ENCODE peak calls at places on chromosomes 13 and 19, in nine cellular contexts. R is HCT116, D is PC-3, C is OCI-LY7, I is MM.1S, G is neural progenitor cell, A is GM23338, L is hepatocyte, Y is SK-N-SH. K is an unnamed sample. For H3K4me1, the result is how much of the 10 kb centered on the place peaks cover.

GRCh38 chr19:18931316-18932162 is 9.5 kb downstream of the HOMER3 start:
- DNase-seq in I (no peak), L (peak), G (no peak), R (no peak), Y (no peak), A (no peak), C (no peak), D (no peak), K (no peak)

GRCh38 chr13:46553886-46554855 is 1.2 kb downstream of the LRCH1 start:
- DNase-seq in I (peak), D (peak), Y (peak), L (peak), R (peak), C (peak), G (peak), A (peak), K (peak)

GRCh38 chr19:2992958-2993357 is 15.6 kb downstream of the TLE6 start:
- DNase-seq in A (no peak), G (peak), D (no peak), Y (no peak), R (no peak), C (no peak), I (no peak), L (no peak), K (no peak)

GRCh38 chr13:45207319-45207718 is 6.5 kb upstream of the KCTD4 start:
- DNase-seq in Y (no peak), R (no peak), C (no peak), A (no peak), G (no peak), D (no peak), L (no peak), I (no peak), K (no peak)

GRCh38 chr13:28475916-28476725 is 18.8 kb downstream of the FLT1 start:
- DNase-seq in D (peak), C (no peak), G (no peak), Y (no peak), A (no peak), L (peak), R (peak), I (no peak), K (peak)

GRCh38 chr19:13024958-13025653 is 29.8 kb downstream of the NFIX start:
- DNase-seq in Y (no peak), G (peak), I (no peak), A (peak), R (no peak), C (no peak), L (no peak), D (peak), K (peak)

GRCh38 chr13:100601716-100602115 is 13.1 kb upstream of the GGACT start:
- DNase-seq in G (no peak), Y (no peak), C (no peak), A (no peak), R (no peak), L (no peak), D (no peak), I (no peak), K (no peak)

GRCh38 chr19:6097911-6098310 is 12.4 kb downstream of the RFX2 start:
- DNase-seq in A (no peak), Y (no peak), R (no peak), G (no peak), D (no peak), L (no peak), I (no peak), C (no peak), K (peak)

GRCh38 chr19:44748426-44749254 is at the start of gene BCL3:
- DNase-seq in L (peak), A (peak), C (peak), D (peak), Y (peak), G (peak), R (no peak), I (peak), K (peak)

GRCh38 chr13:34044660-34045080 is 226.7 kb downstream of the RFC3 start:
- DNase-seq in Y (no peak), R (peak), I (no peak), A (no peak), G (no peak), L (no peak), C (no peak), D (peak), K (peak)

GRCh38 chr13:110348751-110349150 is 41.7 kb downstream of the COL4A2 start:
- DNase-seq in Y (no peak), L (no peak), I (no peak), G (no peak), C (no peak), R (no peak), D (no peak), A (no peak), K (no peak)

GRCh38 chr13:103325675-103326074 is 259.5 kb upstream of the SLC10A2 start:
- DNase-seq in L (no peak), Y (no peak), A (peak), R (no peak), C (no peak), G (peak), D (no peak), I (no peak), K (no peak)

GRCh38 chr13:70385852-70386251 is 277.6 kb upstream of the KLHL1 start:
- DNase-seq in C (no peak), L (no peak), D (no peak), A (no peak), I (no peak), G (no peak), R (no peak), Y (no peak), K (no peak)

GRCh38 chr19:58326501-58326913 is 287 bp upstream of the ZSCAN22 start:
- DNase-seq in G (no peak), A (no peak), R (no peak), D (no peak), I (no peak), Y (no peak), C (no peak), L (no peak), K (no peak)

GRCh38 chr19:58328999-58329398 is 2.2 kb downstream of the ZSCAN22 start:
- DNase-seq in G (peak), D (peak), R (no peak), C (peak), I (no peak), Y (peak), A (peak), L (no peak), K (no peak)

GRCh38 chr19:58330458-58330857 is 3.7 kb downstream of the ZSCAN22 start:
- DNase-seq in Y (no peak), G (no peak), D (peak), C (no peak), A (peak), L (peak), R (no peak), I (no peak), K (peak)

GRCh38 chr19:58325623-58326022 is 1.2 kb upstream of the ZSCAN22 start:
- DNase-seq in R (no peak), G (no peak), Y (no peak), D (peak), L (no peak), I (no peak), A (no peak), C (no peak), K (peak)

DNA sequence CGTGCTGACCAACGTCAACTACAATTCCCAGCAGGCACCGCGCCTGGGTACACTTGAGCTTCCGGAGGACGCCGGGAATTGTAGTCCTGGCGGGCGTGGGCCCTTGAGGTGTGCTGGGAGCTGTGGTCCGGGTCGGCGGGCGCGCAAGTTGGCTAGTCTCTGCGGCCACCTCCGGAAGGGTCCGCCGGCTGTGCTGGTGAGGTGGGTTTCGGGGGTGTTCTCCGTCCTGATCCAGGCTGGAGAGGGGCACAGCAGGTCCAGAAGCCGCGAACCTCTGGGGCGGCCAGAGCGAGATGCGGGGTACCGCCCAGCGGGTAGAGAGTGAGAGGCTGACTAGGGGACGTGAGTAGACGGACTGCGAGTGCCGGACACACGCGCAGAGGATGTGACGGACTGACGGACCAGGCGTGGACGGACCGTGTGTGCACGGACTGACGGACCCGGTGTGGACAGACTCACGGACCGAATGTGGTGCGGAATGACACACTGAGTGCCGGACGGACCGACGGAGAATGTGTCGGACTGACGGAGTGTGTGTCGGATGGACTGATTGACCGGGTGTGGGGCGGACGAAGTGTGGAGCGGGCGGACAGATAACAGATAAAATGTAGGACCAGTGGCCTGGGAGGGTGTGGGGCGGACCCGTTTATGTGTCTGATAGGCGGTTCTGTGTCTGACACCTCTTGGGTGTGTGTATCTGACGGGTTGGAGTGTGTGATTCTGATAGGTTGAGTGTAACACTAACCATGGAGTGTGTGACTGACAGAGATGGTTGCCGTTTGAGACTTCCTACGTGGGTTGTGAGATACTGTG is at the start of gene ZSCAN22:
- DNase-seq in G (peak), Y (peak), D (peak), R (peak), I (peak), L (peak), A (peak), C (peak), K (peak)
- TF ChIP-seq EZH2phosphoT487 in G (no peak), Y (no peak), D (no peak), R (no peak), I (no peak), L (no peak), A (no peak), C (no peak), K (no peak)

DNA sequence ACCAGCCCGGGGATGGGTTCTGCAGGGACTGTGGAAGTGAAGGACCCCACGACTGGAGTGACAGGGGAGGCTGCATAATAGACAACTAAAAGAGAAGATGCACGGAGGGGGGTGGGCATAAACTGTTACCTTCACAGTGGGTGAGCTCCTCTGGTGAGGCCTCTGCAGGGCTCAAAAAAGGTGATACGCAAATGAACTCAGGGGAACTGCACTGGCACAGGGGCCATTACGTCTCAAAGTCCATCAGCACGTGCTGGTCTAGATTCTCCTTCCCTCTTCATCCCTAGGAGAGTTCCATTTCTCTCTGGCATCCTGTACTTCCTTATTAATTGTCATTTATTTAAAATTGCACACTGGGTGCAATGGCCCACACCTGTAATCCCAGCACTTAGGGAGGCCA is 8.1 kb upstream of the FFAR2 start:
- DNase-seq in L (no peak), D (no peak), A (no peak), I (no peak), R (no peak), Y (no peak), G (no peak), C (no peak), K (no peak)
- H3K4me1 ChIP-seq in L (under half), D (under half), A (under half), I (under half), R (under half), Y (under half), G (under half), C (under half), K (under half)

GRCh38 chr13:113035209-113035800 is 66.3 kb downstream of the MCF2L start:
- DNase-seq in D (no peak), C (no peak), A (no peak), Y (no peak), R (no peak), I (no peak), L (no peak), G (no peak), K (no peak)
- H3K4me2 ChIP-seq in D (peak), C (no peak), A (no peak), Y (no peak), R (peak), I (no peak), L (no peak), G (no peak), K (peak)

GRCh38 chr19:1819976-1820255 is 7.8 kb upstream of the ATP8B3 start:
- DNase-seq in L (no peak), R (no peak), D (no peak), A (no peak), C (no peak), G (no peak), I (no peak), Y (no peak), K (no peak)
- TF ChIP-seq EZH2phosphoT487 in L (no peak), R (no peak), D (no peak), A (no peak), C (no peak), G (no peak), I (no peak), Y (no peak), K (no peak)